ENCODE peak calls at places on chromosomes 2 and 18, in seven cellular contexts. N is left ventricle myocardium inferior, Z is AG10803, Q is PC-3, O is ovary, Y is fibroblast of lung, R is bronchial epithelial cell. U is an unnamed sample.

GRCh38 chr2:129748653-129749052 is 230.8 kb upstream of the RAB6C start:
- DNase-seq in N (no peak), Z (no peak), Q (peak; percentile 4), O (no peak), Y (no peak), R (peak; percentile 69), U (no peak)

GRCh38 chr2:11679016-11679415 is 9.0 kb upstream of the NTSR2 start:
- DNase-seq in N (no peak), Z (no peak), Q (no peak), O (no peak), Y (no peak), R (no peak), U (no peak)

GRCh38 chr18:80154293-80154692 is 45.2 kb downstream of the ADNP2 start:
- DNase-seq in N (no peak), Z (no peak), Q (peak; percentile 50), O (no peak), Y (peak; percentile 36), R (peak; percentile 32), U (peak; percentile 77)

GRCh38 chr2:235940330-235940729 is 227.9 kb downstream of the GBX2 start:
- DNase-seq in N (peak; percentile 28), Z (peak; percentile 95), Q (no peak), O (peak; percentile 56), Y (peak; percentile 86), R (no peak), U (no peak)

GRCh38 chr2:84999467-85000064 is 28.6 kb downstream of the KCMF1 start:
- DNase-seq in N (no peak), Z (no peak), Q (no peak), O (no peak), Y (no peak), R (no peak), U (no peak)

GRCh38 chr2:38146917-38147307 is 71.0 kb upstream of the CYP1B1 start:
- DNase-seq in N (no peak), Z (peak; percentile 95), Q (peak; percentile 96), O (peak; percentile 65), Y (peak; percentile 97), R (peak; percentile 98), U (peak; percentile 38)

GRCh38 chr2:240722376-240722775 is 30.7 kb downstream of the AQP12A start:
- DNase-seq in N (no peak), Z (no peak), Q (no peak), O (no peak), Y (no peak), R (no peak), U (no peak)

GRCh38 chr2:120860579-120860922 is 124.9 kb downstream of the GLI2 start:
- DNase-seq in N (no peak), Z (no peak), Q (no peak), O (no peak), Y (no peak), R (no peak), U (no peak)

GRCh38 chr18:49666045-49666444 is 104.2 kb downstream of the LIPG start:
- DNase-seq in N (no peak), Z (peak; percentile 16), Q (no peak), O (no peak), Y (peak; percentile 61), R (peak; percentile 52), U (no peak)

GRCh38 chr2:199973703-199974102 is 18.3 kb downstream of the MAIP1 start:
- DNase-seq in N (no peak), Z (peak; percentile 74), Q (peak; percentile 50), O (no peak), Y (peak; percentile 86), R (peak; percentile 51), U (no peak)

GRCh38 chr2:235935773-235936172 is 232.4 kb downstream of the GBX2 start:
- DNase-seq in N (no peak), Z (no peak), Q (no peak), O (no peak), Y (no peak), R (no peak), U (no peak)

GRCh38 chr2:233974530-233975071 is 57.4 kb downstream of the TRPM8 start:
- DNase-seq in N (no peak), Z (peak; percentile 92), Q (peak; percentile 96), O (no peak), Y (peak; percentile 93), R (peak; percentile 91), U (peak; percentile 56)

GRCh38 chr2:171348056-171348455 is 85.7 kb downstream of the METTL8 start:
- DNase-seq in N (no peak), Z (peak; percentile 5), Q (peak; percentile 11), O (no peak), Y (no peak), R (no peak), U (no peak)

GRCh38 chr2:143452817-143453462 is 323.7 kb downstream of the ARHGAP15 start:
- DNase-seq in N (no peak), Z (no peak), Q (no peak), O (no peak), Y (no peak), R (no peak), U (peak; percentile 78)

GRCh38 chr2:111162718-111163331 is 42.1 kb downstream of the BCL2L11 start:
- DNase-seq in N (no peak), Z (no peak), Q (no peak), O (no peak), Y (no peak), R (peak; percentile 51), U (peak; percentile 26)

GRCh38 chr2:217593732-217594131 is 409.1 kb downstream of the TNS1 start:
- DNase-seq in N (no peak), Z (no peak), Q (no peak), O (no peak), Y (no peak), R (no peak), U (peak; percentile 12)

GRCh38 chr2:242019344-242019743 is 149.8 kb downstream of the RTP5 start:
- DNase-seq in N (no peak), Z (no peak), Q (no peak), O (no peak), Y (no peak), R (no peak), U (no peak)

GRCh38 chr2:73290049-73290839 is 3.1 kb downstream of the EGR4 start:
- DNase-seq in N (no peak), Z (no peak), Q (peak; percentile 61), O (no peak), Y (peak; percentile 38), R (peak; percentile 59), U (peak; percentile 80)

GRCh38 chr18:8744656-8745055 is 39.3 kb downstream of the MTCL1 start:
- DNase-seq in N (no peak), Z (no peak), Q (no peak), O (no peak), Y (no peak), R (no peak), U (peak; percentile 68)

DNA sequence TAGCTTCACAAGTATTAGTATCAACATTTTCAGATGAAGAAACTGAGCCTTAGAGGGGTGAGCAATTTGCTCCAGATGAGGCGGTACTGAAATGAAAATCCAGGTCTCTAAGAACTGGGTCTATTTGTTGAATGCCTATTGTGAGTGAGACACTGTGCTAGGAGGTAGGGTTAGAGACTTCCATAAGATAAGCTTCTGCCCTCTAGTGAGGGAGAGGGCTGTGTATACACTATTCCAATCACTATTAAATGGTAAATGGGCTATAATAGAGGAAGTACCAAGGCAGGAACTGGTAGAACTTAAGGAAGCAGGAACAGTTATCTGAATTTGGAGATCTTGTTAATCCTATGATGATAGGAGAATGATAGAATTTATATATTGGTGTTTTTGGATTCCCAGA is 23.6 kb upstream of the GLS start:
- DNase-seq in N (no peak), Z (no peak), Q (peak; percentile 21), O (no peak), Y (no peak), R (no peak), U (no peak)
- TF ChIP-seq CTCF in N (no peak), Z (no peak), Q (peak; percentile 30), O (no peak), Y (no peak), R (no peak), U (no peak)

GRCh38 chr2:113966171-113966570 is 76.3 kb downstream of the ACTR3 start:
- DNase-seq in N (no peak), Z (no peak), Q (no peak), O (no peak), Y (no peak), R (no peak), U (no peak)

GRCh38 chr2:113964436-113964835 is 74.5 kb downstream of the ACTR3 start:
- DNase-seq in N (no peak), Z (peak; percentile 48), Q (no peak), O (no peak), Y (no peak), R (no peak), U (no peak)

GRCh38 chr2:113965228-113965627 is 75.3 kb downstream of the ACTR3 start:
- DNase-seq in N (no peak), Z (no peak), Q (no peak), O (no peak), Y (no peak), R (no peak), U (no peak)

GRCh38 chr2:113966832-113967231 is 76.9 kb downstream of the ACTR3 start:
- DNase-seq in N (no peak), Z (peak; percentile 63), Q (peak; percentile 46), O (no peak), Y (peak; percentile 21), R (peak; percentile 59), U (no peak)

DNA sequence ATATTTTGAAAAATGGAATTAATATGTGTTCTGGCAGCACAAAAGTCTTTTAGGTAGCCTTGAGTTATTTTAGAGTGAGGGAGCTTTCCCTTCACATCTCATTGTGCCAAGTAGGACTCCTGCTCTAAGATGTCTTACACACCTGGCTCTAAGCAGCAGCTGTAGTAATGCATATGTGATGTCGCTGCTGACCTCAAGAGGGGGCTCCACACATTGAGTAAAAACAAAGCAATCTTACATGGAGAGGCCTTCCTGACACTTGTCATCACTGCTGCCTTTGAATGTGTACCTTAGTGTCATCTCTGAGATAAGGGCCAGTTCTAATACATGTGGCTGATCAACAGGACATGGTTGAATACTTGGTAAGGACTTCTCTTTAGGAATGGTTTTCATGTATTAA is 75.8 kb downstream of the ACTR3 start:
- DNase-seq in N (no peak), Z (peak; percentile 16), Q (peak; percentile 54), O (no peak), Y (peak; percentile 41), R (peak; percentile 62), U (peak; percentile 52)
- TF ChIP-seq CTCF in N (peak; percentile 53), Z (peak; percentile 47), Q (peak; percentile 74), O (no peak), Y (peak; percentile 49), R (peak; percentile 64), U (peak; percentile 50)

DNA sequence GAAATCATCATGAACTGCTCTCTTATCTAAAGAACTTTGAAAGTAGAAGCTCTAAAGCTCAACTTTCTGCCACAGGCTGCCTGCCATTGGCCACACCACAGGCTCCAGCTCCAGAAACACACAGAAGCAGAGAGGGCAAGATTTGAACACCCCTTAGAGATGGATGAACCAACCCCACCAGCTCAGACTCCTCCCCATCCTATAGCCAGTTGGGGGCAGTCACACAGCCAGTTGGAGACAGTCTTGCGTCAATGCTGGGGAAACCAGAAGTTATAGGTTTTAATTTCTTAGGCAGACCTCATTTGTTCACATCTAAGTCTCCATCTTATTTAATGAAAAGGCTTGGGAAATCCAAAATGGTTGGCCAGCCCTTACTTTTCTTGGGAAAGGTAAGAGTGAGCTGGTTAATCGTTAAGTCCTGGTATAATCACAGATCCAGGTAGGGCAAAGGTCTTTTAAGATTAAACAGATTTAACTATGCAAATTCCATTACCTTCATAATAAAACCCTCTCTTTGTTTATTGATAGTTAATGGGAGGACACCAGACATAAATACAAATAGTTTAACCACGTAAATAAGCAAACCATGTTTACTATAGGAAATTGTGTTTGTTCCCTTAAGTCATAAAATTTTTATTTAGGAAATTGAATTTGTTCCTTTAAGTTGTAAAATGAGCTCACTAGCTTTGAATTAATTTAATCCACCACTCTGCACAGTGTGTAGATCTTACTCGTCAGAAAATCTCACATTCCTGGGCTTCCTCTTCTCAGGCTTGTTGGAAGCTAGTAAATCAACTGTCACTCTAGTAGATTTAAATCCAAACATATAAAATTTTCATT is 28.0 kb downstream of the MRO start:
- DNase-seq in N (no peak), Z (no peak), Q (no peak), O (no peak), Y (no peak), R (no peak), U (no peak)
- TF ChIP-seq CTCF in N (no peak), Z (no peak), Q (no peak), O (no peak), Y (no peak), R (no peak), U (no peak)

GRCh38 chr2:151808258-151809072 is 19.8 kb downstream of the ARL5A start:
- DNase-seq in N (no peak), Z (peak; percentile 49), Q (peak; percentile 45), O (no peak), Y (peak; percentile 47), R (peak; percentile 36), U (no peak)
- TF ChIP-seq CTCF in N (peak; percentile 66), Z (peak; percentile 58), Q (peak; percentile 70), O (no peak), Y (peak; percentile 45), R (no peak), U (peak; percentile 66)

U was measured in activated CD8-positive, alpha-beta T cell treated with anti-CD3 and anti-CD28 coated beads for 36 hours.